ENCODE peak calls at places on chromosomes 13 and 19, in eight cellular contexts. Q is stimulated activated naive CD8-positive, alpha-beta T cell treated with anti-CD3 and anti-CD28 coated beads, Interleukin-15, amount 100 ng/mL, for 72 hours; B is NCI-H446; Z is activated CD4-positive, alpha-beta T cell treated with anti-CD3 and anti-CD28 coated beads, Interleukin-2, amount 10 ng/mL, durations not matched to agents 7 days and 5 days; L is naive thymus-derived CD4-positive, alpha-beta T cell; D is nephron progenitor cell; R is GOT3; M is HFFc6. I is an unnamed sample.

GRCh38 chr13:97255515-97255999 is 33.4 kb downstream of the MBNL2 start:
- DNase-seq in Z (no peak), B (no peak), M (no peak), L (no peak), D (no peak), Q (no peak), R (no peak), I (no peak)

GRCh38 chr19:46841458-46842083 is 9.1 kb downstream of the AP2S1 start:
- DNase-seq in Z (no peak), D (no peak), M (peak; percentile 84), B (no peak), L (no peak), Q (no peak), R (no peak), I (no peak)

GRCh38 chr13:95256086-95256485 is 45.2 kb downstream of the ABCC4 start:
- DNase-seq in L (no peak), B (peak; percentile 0), D (no peak), Q (no peak), Z (no peak), R (no peak), M (peak; percentile 95), I (no peak)

GRCh38 chr13:100789481-100789880 is 114.9 kb upstream of the TMTC4 start:
- DNase-seq in M (no peak), Q (no peak), Z (no peak), L (no peak), B (peak; percentile 83), R (no peak), D (no peak), I (peak; percentile 31)

GRCh38 chr19:2426661-2427322 is 594 bp downstream of the TIMM13 start:
- DNase-seq in D (peak; percentile 70), M (no peak), L (no peak), R (no peak), B (peak; percentile 59), Q (no peak), Z (peak; percentile 61), I (no peak)

GRCh38 chr19:17784201-17785008 is 10.5 kb upstream of the B3GNT3 start:
- DNase-seq in M (peak; percentile 25), L (peak; percentile 61), Z (peak; percentile 84), R (peak; percentile 36), D (peak; percentile 84), B (peak; percentile 70), Q (peak; percentile 69), I (peak; percentile 60)

GRCh38 chr13:40114305-40114896 is 458.9 kb downstream of the COG6 start:
- DNase-seq in D (no peak), R (no peak), M (no peak), Z (no peak), L (no peak), B (no peak), Q (no peak), I (no peak)

GRCh38 chr19:57812201-57812600 is 2.5 kb downstream of the ZNF552 start:
- DNase-seq in B (no peak), Z (no peak), Q (no peak), L (no peak), D (no peak), R (no peak), M (no peak), I (no peak)

GRCh38 chr19:10730932-10731331 is 13.1 kb downstream of the DNM2 start:
- DNase-seq in Z (no peak), M (no peak), Q (no peak), D (no peak), R (no peak), L (no peak), B (no peak), I (no peak)

GRCh38 chr19:41218615-41219507 is at the start of gene AXL:
- DNase-seq in Z (no peak), R (peak; percentile 38), M (peak; percentile 79), B (no peak), Q (no peak), D (peak; percentile 71), L (no peak), I (no peak)

GRCh38 chr19:42515241-42515832 is 12.9 kb downstream of the CEACAM1 start:
- DNase-seq in D (no peak), Z (no peak), R (no peak), L (no peak), B (no peak), Q (no peak), M (no peak), I (no peak)

GRCh38 chr19:54461201-54462071 is 2.1 kb downstream of the LENG9 start:
- DNase-seq in Q (no peak), B (no peak), M (no peak), D (no peak), Z (no peak), R (no peak), L (no peak), I (no peak)

GRCh38 chr13:80524447-80525215 is 183.7 kb upstream of the SPRY2 start:
- DNase-seq in Q (no peak), B (no peak), Z (no peak), R (no peak), L (no peak), D (no peak), M (no peak), I (no peak)

I was measured in NCI-H1694.